ENCODE peak calls at places on chromosomes 6 and 20, in five cellular contexts. L is fibroblast of lung, B is hepatocyte, T is left lung, W is lower lobe of right lung. N is an unnamed sample. For H3K9me3 and H3K27me3, the result is how much of the 10 kb centered on the place peaks cover.

GRCh38 chr6:152609125-152609670 is 28.0 kb downstream of the SYNE1 start:
- DNase-seq in B (no peak), T (no peak), W (no peak), L (no peak), N (no peak)

GRCh38 chr6:142725024-142725770 is 219.8 kb downstream of the HIVEP2 start:
- DNase-seq in L (no peak), B (no peak), T (no peak), W (no peak), N (no peak)

GRCh38 chr6:99119109-99120031 is 171.6 kb upstream of the FBXL4 start:
- DNase-seq in T (no peak), L (peak), W (no peak), B (peak), N (peak)

GRCh38 chr6:139588076-139588639 is 213.7 kb upstream of the CITED2 start:
- DNase-seq in W (no peak), T (no peak), B (peak), L (peak), N (no peak)

GRCh38 chr6:7267521-7268091 is 45.4 kb downstream of the SSR1 start:
- DNase-seq in L (peak), B (peak), T (peak), W (no peak), N (peak)

GRCh38 chr6:105001906-105002305 is 45.0 kb downstream of the LIN28B start:
- DNase-seq in W (no peak), T (no peak), L (no peak), B (no peak), N (no peak)

GRCh38 chr6:128918886-128919285 is 35.9 kb downstream of the LAMA2 start:
- DNase-seq in B (no peak), L (no peak), T (no peak), W (no peak), N (no peak)

GRCh38 chr6:108707328-108707976 is 140.8 kb upstream of the ARMC2 start:
- DNase-seq in L (peak), T (no peak), B (no peak), W (no peak), N (no peak)

GRCh38 chr6:154962751-154963150 is 32.4 kb upstream of the TIAM2 start:
- DNase-seq in W (no peak), T (peak), L (peak), B (peak), N (peak)

GRCh38 chr6:140058846-140059245 is 684.4 kb upstream of the CITED2 start:
- DNase-seq in T (no peak), B (no peak), W (no peak), L (no peak), N (no peak)

GRCh38 chr20:10553326-10553984 is 118.3 kb downstream of the SLX4IP start:
- DNase-seq in L (peak), B (peak), W (peak), T (peak), N (peak)

GRCh38 chr6:87832025-87832825 is 130.2 kb upstream of the AKIRIN2 start:
- DNase-seq in T (no peak), L (peak), W (no peak), B (peak), N (no peak)

GRCh38 chr20:42007251-42007650 is 389.1 kb upstream of the CHD6 start:
- DNase-seq in W (no peak), T (no peak), L (no peak), B (no peak), N (no peak)

GRCh38 chr20:37380864-37381579 is 35.1 kb downstream of the SRC start:
- DNase-seq in T (peak), W (peak), L (no peak), B (no peak), N (no peak)

GRCh38 chr6:108752733-108753392 is 95.4 kb upstream of the ARMC2 start:
- DNase-seq in W (no peak), B (no peak), T (no peak), L (no peak), N (no peak)

GRCh38 chr6:25334793-25335192 is 55.6 kb downstream of the CARMIL1 start:
- DNase-seq in L (no peak), B (no peak), W (no peak), T (no peak), N (no peak)

GRCh38 chr6:44079672-44080071 is 47.6 kb downstream of the MRPL14 start:
- DNase-seq in B (no peak), L (no peak), T (no peak), W (no peak), N (no peak)

GRCh38 chr6:17589402-17590116 is 10.5 kb upstream of the FAM8A1 start:
- DNase-seq in B (peak), T (peak), L (peak), W (no peak), N (peak)

GRCh38 chr6:104596091-104596490 is 263.6 kb downstream of the HACE1 start:
- DNase-seq in B (no peak), W (no peak), T (no peak), L (no peak), N (no peak)

GRCh38 chr6:21935561-21936028 is 342.0 kb downstream of the SOX4 start:
- DNase-seq in L (peak), B (no peak), T (peak), W (no peak), N (no peak)

GRCh38 chr6:136693090-136693489 is 99.2 kb downstream of the MAP3K5 start:
- DNase-seq in L (no peak), B (no peak), T (no peak), W (no peak), N (no peak)

DNA sequence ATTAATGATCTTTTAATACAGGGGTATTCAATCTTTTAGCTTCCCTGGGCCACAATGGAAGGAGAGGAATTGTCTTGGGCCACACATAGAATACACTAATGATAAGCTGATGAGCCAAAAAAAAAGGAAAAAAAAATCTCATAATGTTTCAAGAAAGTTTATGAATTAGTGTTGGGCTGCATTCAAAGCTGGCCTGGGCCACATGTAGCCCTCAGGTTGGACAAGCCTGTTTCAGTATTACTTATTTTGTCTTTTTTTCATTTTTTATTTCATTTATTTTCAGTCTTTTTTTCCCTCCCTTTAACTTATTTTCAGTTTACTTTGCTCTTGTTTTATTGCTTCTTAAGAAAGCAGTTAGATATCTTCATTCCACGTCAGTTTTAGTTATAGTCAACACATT is 2171.8 kb upstream of the DEFB115 start:
- DNase-seq in W (no peak), T (no peak), B (no peak), L (no peak), N (no peak)
- H3K9me3 ChIP-seq in W (under half), T (under half), B (under half), L (under half), N (under half)

GRCh38 chr6:19869464-19869863 is 32.3 kb downstream of the ID4 start:
- DNase-seq in T (no peak), B (no peak), W (no peak), L (no peak), N (no peak)
- H3K27me3 ChIP-seq in T (under half), B (under half), W (under half), L (under half), N (under half)

DNA sequence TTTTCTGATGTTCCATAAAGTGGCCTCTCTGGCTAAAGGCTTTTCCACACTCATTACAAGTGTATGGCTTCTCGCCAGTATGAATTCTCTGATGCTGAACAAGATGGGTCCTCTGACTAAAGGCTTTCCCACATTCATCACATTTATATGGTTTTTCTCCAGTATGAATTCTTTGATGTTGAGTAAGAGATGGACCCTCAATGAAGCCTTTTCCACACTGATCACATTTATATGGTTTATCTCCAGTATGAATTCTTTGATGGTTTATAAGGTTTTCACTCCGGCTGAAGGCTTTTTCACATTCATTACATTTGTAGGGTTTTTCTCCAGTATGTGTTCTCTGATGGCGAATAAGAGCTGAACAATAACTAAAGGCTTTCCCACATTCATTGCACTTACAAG is 20.4 kb downstream of the ZNF184 start:
- DNase-seq in B (no peak), T (no peak), L (peak), W (no peak), N (no peak)
- H3K9me3 ChIP-seq in B (half or more), T (half or more), L (under half), W (half or more), N (under half)

GRCh38 chr6:16362819-16363589 is 124.6 kb downstream of the GMPR start:
- DNase-seq in T (no peak), L (no peak), B (no peak), W (no peak), N (no peak)

GRCh38 chr6:16361861-16362260 is 123.5 kb downstream of the GMPR start:
- DNase-seq in B (no peak), W (no peak), L (no peak), T (no peak), N (no peak)

GRCh38 chr6:16362296-16362695 is 123.9 kb downstream of the GMPR start:
- DNase-seq in T (no peak), B (no peak), L (no peak), W (no peak), N (no peak)

GRCh38 chr6:16358531-16359138 is 120.2 kb downstream of the GMPR start:
- DNase-seq in W (no peak), L (no peak), B (no peak), T (no peak), N (no peak)

DNA sequence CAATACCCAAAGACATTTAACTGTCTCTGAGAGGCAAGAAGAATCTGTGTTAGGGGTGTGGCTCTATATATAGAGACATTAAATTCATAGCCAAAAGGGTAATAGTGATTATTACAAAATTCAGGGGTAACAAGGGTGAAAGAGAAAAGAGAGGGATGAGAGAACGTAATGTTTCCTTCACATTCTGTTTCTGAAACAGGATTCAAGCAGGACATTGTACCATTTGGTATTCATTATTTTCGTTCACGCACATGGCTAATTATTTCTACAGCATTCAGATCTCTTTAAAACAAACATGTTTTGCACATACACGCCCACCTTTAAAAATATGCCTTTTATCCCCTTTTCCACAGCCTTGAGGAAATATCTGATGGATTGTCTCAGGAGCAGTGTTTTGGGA is 122.7 kb downstream of the GMPR start:
- DNase-seq in L (no peak), W (no peak), B (no peak), T (no peak), N (no peak)
- H3K27me3 ChIP-seq in L (under half), W (under half), B (under half), T (under half), N (under half)

DNA sequence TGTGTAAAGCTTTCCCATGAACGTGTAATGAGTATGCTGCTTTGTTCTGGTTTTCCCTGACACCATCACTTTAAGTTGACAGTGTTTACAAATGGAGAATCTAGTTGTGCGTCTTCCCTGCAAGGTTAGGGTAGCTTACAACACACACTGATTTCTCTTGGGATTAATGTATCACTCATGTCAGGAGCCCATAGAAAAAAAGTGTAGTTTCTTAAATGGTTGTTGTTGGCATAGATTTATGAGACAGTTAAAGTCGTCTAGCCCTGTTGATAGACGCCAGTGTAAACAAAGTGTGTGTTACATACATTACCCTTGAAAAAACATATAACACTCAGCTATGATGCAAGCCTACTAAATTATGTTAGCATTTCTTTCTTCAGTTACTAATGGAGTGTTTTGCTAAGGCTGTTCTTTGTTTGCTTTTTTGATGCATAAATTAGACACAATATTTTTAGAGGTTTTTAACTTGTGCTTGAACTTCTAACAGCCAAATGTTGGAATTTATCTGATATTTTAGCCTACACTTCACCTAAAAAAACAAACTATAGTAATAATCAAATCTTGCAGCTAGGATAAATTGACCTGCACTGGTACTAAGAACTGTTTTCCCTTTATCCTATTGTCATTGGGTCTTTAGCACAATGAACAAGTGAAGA is 88.6 kb downstream of the RNF217 start:
- DNase-seq in W (no peak), B (peak), T (no peak), L (peak), N (no peak)
- H3K9me3 ChIP-seq in W (under half), B (under half), T (under half), L (under half), N (under half)

GRCh38 chr6:10416516-10416862 is 1.6 kb upstream of the TFAP2A start:
- DNase-seq in T (no peak), L (no peak), B (no peak), W (no peak), N (no peak)
- H3K27me3 ChIP-seq in T (half or more), L (half or more), B (half or more), W (half or more), N (half or more)

DNA sequence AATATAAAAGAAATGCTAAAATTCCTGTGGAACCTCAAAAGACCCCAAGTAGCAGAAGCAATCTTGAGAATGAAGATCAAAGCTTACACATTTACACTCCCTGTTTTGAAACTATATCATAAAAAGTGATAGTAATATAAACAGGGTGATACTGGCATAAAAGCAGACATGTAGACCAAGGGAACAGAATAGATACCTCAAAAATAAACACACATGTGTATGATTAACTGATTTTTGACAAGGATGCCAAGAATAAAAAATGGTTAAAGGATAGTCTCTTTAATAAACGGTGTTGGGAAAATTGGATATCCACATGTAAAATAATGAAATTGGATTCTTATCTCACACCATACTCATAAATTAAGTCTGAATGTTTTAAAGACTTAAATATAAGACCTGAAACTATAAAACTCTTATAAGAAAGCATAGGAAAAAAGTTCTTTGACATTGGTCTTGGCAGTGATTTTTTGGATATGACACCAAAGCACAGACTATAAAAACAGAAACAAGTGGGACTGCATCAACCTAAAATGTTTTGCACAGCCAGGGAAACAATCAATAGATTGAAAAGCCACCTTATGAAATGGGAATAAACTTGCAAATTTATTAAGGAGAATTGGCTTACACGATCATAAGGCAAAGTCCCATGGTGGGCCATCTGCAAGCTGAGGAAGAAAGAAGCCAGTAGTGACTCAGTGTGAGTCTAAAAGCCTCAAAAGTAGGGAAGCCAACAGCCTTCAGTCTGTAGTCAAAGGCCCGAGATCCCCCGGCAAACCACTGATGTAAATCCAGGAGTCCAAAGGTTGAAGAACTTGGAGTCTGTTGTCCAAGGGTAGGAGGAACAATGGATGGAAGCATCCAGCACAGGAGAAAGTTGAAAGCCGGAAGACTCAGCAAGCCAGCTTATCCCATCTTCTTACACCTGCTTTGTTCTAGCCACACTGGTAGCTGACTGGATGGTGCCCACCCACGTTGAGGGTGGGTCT is 144.3 kb downstream of the MEI4 start:
- DNase-seq in T (no peak), W (no peak), B (no peak), L (no peak), N (no peak)
- H3K9me3 ChIP-seq in T (under half), W (under half), B (under half), L (under half), N (under half)

DNA sequence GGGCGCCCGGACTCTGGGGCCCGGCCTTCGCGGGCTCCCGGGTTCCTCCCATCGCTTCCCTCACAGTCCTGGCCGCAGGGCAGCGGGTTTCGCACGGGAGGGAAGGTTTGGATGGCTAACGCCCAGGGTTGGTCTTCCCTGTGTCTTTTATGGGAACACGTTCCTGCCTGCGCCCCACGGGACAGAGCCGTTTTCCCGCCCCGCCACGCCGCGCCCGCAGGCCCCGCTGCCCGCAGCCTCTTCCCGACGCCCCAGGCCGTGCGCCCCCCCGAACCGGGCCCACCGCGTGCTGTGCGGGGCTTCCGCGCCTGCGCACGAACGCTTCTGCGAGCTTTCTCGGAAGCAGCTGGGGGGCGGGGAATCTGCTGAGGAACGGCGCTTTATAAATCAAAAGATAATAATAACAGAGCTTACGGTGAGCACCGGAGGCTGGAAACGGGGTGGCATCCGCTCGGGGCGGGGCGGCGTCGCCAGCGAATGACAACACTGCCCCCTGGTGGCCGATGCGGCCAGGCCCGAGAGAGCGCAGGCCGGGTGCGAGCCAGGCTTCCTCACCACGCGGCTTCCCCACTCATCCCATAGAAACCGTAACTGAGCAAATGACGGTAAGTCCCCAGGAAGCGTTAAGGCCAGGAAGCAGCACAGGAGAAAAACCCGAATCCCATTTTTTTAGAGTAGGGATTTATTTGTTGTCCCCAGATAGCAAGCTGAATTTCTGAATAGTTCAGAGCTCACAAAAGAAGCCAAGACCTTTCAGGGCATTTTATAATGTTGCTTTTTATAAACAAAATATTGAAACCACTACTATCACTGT is 116.4 kb downstream of the MYLK4 start:
- DNase-seq in T (peak), W (peak), B (peak), L (peak), N (peak)
- H3K27me3 ChIP-seq in T (under half), W (under half), B (under half), L (under half), N (under half)